ENCODE peak calls at places on chromosomes 5 and 9, in ten cellular contexts. T is activated B cell treated with CpG ODN at 0.5 μM for 24 hours; R is type B pancreatic cell; S is mucosa of descending colon; M is HL-60; N is heart right ventricle; X is colonic mucosa; H is OCI-LY7; U is AG09319; B is CD4-positive, alpha-beta T cell. O is an unnamed sample.

GRCh38 chr9:34742710-34743109 is 32.8 kb upstream of the CCL21 start:
- DNase-seq in N (no peak), T (no peak), B (no peak), X (no peak), H (no peak), M (no peak), S (no peak), U (no peak), R (no peak), O (no peak)

GRCh38 chr5:32413466-32414263 is 30.9 kb downstream of the ZFR start:
- DNase-seq in S (no peak), B (no peak), U (no peak), M (no peak), X (no peak), N (no peak), T (no peak), R (no peak), H (no peak), O (no peak)

GRCh38 chr5:11658341-11658740 is 245.9 kb downstream of the CTNND2 start:
- DNase-seq in N (no peak), S (no peak), R (no peak), H (no peak), U (no peak), M (no peak), X (no peak), B (no peak), T (no peak), O (no peak)

GRCh38 chr5:87120518-87121314 is 147.0 kb upstream of the RASA1 start:
- DNase-seq in B (no peak), N (no peak), U (peak; percentile 28), T (no peak), H (no peak), M (no peak), R (no peak), X (no peak), S (no peak), O (no peak)

GRCh38 chr5:170132642-170133448 is 27.1 kb downstream of the FOXI1 start:
- DNase-seq in X (peak; percentile 0), T (no peak), B (no peak), S (no peak), M (no peak), N (no peak), U (peak; percentile 64), H (no peak), R (no peak), O (no peak)

GRCh38 chr5:22754155-22754554 is 99.0 kb downstream of the CDH12 start:
- DNase-seq in S (no peak), U (no peak), M (no peak), H (no peak), R (no peak), X (no peak), N (no peak), T (no peak), B (no peak), O (no peak)

GRCh38 chr9:128921881-128922763 is 1.3 kb downstream of the PHYHD1 start:
- DNase-seq in S (peak; percentile 51), R (no peak), X (no peak), H (peak; percentile 86), U (no peak), T (no peak), N (peak; percentile 63), B (no peak), M (no peak), O (peak; percentile 39)

GRCh38 chr5:36059571-36060515 is 6.8 kb downstream of the UGT3A2 start:
- DNase-seq in B (no peak), T (no peak), R (no peak), S (no peak), N (no peak), X (no peak), M (no peak), H (no peak), U (peak; percentile 20), O (no peak)

GRCh38 chr5:93252165-93252564 is 328.9 kb downstream of the NR2F1-AS1 start:
- DNase-seq in U (no peak), X (no peak), B (no peak), M (no peak), R (no peak), T (no peak), H (no peak), S (no peak), N (no peak), O (no peak)

GRCh38 chr5:150163547-150164059 is 3.0 kb upstream of the CDX1 start:
- DNase-seq in H (no peak), X (peak; percentile 88), B (no peak), U (no peak), T (no peak), N (peak; percentile 80), M (no peak), R (no peak), S (peak; percentile 85), O (no peak)

GRCh38 chr5:123285122-123286011 is 137.8 kb downstream of the CEP120 start:
- DNase-seq in M (no peak), S (no peak), U (no peak), R (no peak), T (no peak), H (no peak), B (no peak), N (no peak), X (no peak), O (no peak)

GRCh38 chr9:72633966-72634365 is 112.6 kb downstream of the TMC1 start:
- DNase-seq in X (no peak), H (no peak), S (no peak), B (no peak), U (no peak), M (peak; percentile 21), R (no peak), N (no peak), T (no peak), O (no peak)

GRCh38 chr5:166677891-166678290 is 1613.6 kb upstream of the WWC1 start:
- DNase-seq in R (no peak), T (no peak), B (no peak), U (no peak), N (no peak), H (no peak), S (no peak), M (no peak), X (no peak), O (no peak)

GRCh38 chr5:81751009-81751835 is at the start of gene SSBP2:
- DNase-seq in T (peak; percentile 99), X (peak; percentile 100), R (peak; percentile 99), B (peak; percentile 99), S (peak; percentile 100), N (peak; percentile 100), H (peak; percentile 98), M (peak; percentile 80), U (peak; percentile 99), O (peak; percentile 98)
- TF ChIP-seq CTCF in T (no peak), X (no peak), R (peak; percentile 24), B (no peak), S (no peak), N (no peak), H (peak; percentile 17), M (no peak), U (no peak), O (no peak)

GRCh38 chr9:132798817-132799790 is 79.0 kb downstream of the AK8 start:
- DNase-seq in M (no peak), S (peak; percentile 76), N (no peak), X (peak; percentile 75), B (no peak), U (no peak), H (no peak), T (no peak), R (no peak), O (no peak)
- TF ChIP-seq CTCF in M (no peak), S (no peak), N (no peak), X (peak; percentile 21), B (no peak), U (no peak), H (no peak), T (no peak), R (no peak), O (no peak)

DNA sequence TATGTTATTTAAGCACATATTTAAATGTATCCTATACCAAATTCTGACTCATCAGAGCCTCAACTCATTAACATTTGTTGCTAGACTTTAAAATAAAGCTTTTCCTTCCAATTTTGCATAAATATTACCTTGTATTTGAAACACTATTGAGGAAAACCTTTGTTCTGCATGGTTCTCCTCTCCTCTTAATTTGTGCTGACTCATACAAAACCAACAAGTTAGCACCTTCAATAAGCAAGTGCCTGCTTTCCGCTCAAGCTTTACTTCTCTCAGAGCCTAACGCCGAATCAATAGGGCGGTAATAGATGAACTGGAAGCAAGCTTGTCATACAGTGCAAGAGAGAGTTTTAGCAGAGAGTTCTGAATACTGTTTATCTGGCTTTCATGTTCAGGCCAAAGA is 7.9 kb downstream of the AMACR start:
- DNase-seq in R (no peak), B (no peak), T (no peak), M (no peak), U (no peak), X (no peak), S (no peak), N (no peak), H (no peak), O (no peak)
- TF ChIP-seq CTCF in R (no peak), B (no peak), T (no peak), M (no peak), U (no peak), X (no peak), S (no peak), N (no peak), H (no peak), O (no peak)

GRCh38 chr5:14505310-14506140 is 76.1 kb upstream of the OTULINL start:
- DNase-seq in X (no peak), T (no peak), N (no peak), H (no peak), R (no peak), B (no peak), S (no peak), M (no peak), U (no peak), O (no peak)
- TF ChIP-seq CTCF in X (no peak), T (no peak), N (no peak), H (peak; percentile 57), R (no peak), B (no peak), S (no peak), M (no peak), U (peak; percentile 10), O (no peak)

O was measured in natural killer cell.